ENCODE peak calls at places on chromosomes 2 and 18, in four cellular contexts. One of them, this sample, is unnamed.

GRCh38 chr2:191188550-191189093 is 37.8 kb upstream of the STAT4 start:
- DNase-seq in IMR-90: no peak
- DNase-seq in endothelial cell of umbilical vein: no peak
- DNase-seq in K562: no peak
- DNase-seq in this sample: no peak

GRCh38 chr2:34251578-34251977 is 652.5 kb upstream of the FAM98A start:
- DNase-seq in IMR-90: no peak
- DNase-seq in endothelial cell of umbilical vein: no peak
- DNase-seq in K562: no peak
- DNase-seq in this sample: no peak

GRCh38 chr18:50654658-50655550 is 95.0 kb downstream of the MAPK4 start:
- DNase-seq in IMR-90: no peak
- DNase-seq in endothelial cell of umbilical vein: no peak
- DNase-seq in K562: no peak
- DNase-seq in this sample: no peak

GRCh38 chr18:46542545-46542944 is 114.5 kb downstream of the LOXHD1 start:
- DNase-seq in IMR-90: no peak
- DNase-seq in endothelial cell of umbilical vein: no peak
- DNase-seq in K562: no peak
- DNase-seq in this sample: no peak

GRCh38 chr2:15675456-15676195 is 84.0 kb downstream of the DDX1 start:
- DNase-seq in IMR-90: no peak
- DNase-seq in endothelial cell of umbilical vein: no peak
- DNase-seq in K562: no peak
- DNase-seq in this sample: no peak

GRCh38 chr2:28736034-28736433 is 15.6 kb upstream of the PPP1CB start:
- DNase-seq in IMR-90: no peak
- DNase-seq in endothelial cell of umbilical vein: peak; percentile 49
- DNase-seq in K562: no peak
- DNase-seq in this sample: no peak

GRCh38 chr2:145431181-145431951 is 911.4 kb upstream of the ZEB2 start:
- DNase-seq in IMR-90: no peak
- DNase-seq in endothelial cell of umbilical vein: no peak
- DNase-seq in K562: no peak
- DNase-seq in this sample: no peak

GRCh38 chr2:207409525-207409924 is 120.2 kb upstream of the CREB1 start:
- DNase-seq in IMR-90: no peak
- DNase-seq in endothelial cell of umbilical vein: no peak
- DNase-seq in K562: peak; percentile 6
- DNase-seq in this sample: no peak

GRCh38 chr2:228318218-228318617 is 136.7 kb upstream of the SPHKAP start:
- DNase-seq in IMR-90: no peak
- DNase-seq in endothelial cell of umbilical vein: no peak
- DNase-seq in K562: no peak
- DNase-seq in this sample: no peak

GRCh38 chr2:3683748-3684454 is 19.5 kb upstream of the DCDC2C start:
- DNase-seq in IMR-90: peak; percentile 61
- DNase-seq in endothelial cell of umbilical vein: no peak
- DNase-seq in K562: no peak
- DNase-seq in this sample: no peak

GRCh38 chr2:231965118-231965517 is 3.6 kb downstream of the DIS3L2 start:
- DNase-seq in IMR-90: no peak
- DNase-seq in endothelial cell of umbilical vein: no peak
- DNase-seq in K562: no peak
- DNase-seq in this sample: no peak

GRCh38 chr2:65057391-65058052 is 1.3 kb downstream of the CEP68 start:
- DNase-seq in IMR-90: peak; percentile 39
- DNase-seq in endothelial cell of umbilical vein: peak; percentile 89
- DNase-seq in K562: no peak
- DNase-seq in this sample: no peak

GRCh38 chr2:14420851-14421250 is 211.7 kb upstream of the LRATD1 start:
- DNase-seq in IMR-90: peak; percentile 45
- DNase-seq in endothelial cell of umbilical vein: no peak
- DNase-seq in K562: no peak
- DNase-seq in this sample: no peak

GRCh38 chr2:23698733-23699391 is 228.1 kb downstream of the ATAD2B start:
- DNase-seq in IMR-90: peak; percentile 33
- DNase-seq in endothelial cell of umbilical vein: peak; percentile 30
- DNase-seq in K562: no peak
- DNase-seq in this sample: no peak

GRCh38 chr2:106094101-106094860 is 99.8 kb downstream of the UXS1 start:
- DNase-seq in IMR-90: no peak
- DNase-seq in endothelial cell of umbilical vein: no peak
- DNase-seq in K562: no peak
- DNase-seq in this sample: no peak

GRCh38 chr2:105644174-105644980 is 100.3 kb upstream of the NCK2 start:
- DNase-seq in IMR-90: no peak
- DNase-seq in endothelial cell of umbilical vein: no peak
- DNase-seq in K562: no peak
- DNase-seq in this sample: no peak

GRCh38 chr2:100857915-100858314 is 38.0 kb downstream of the NPAS2 start:
- DNase-seq in IMR-90: peak; percentile 95
- DNase-seq in endothelial cell of umbilical vein: peak; percentile 76
- DNase-seq in K562: no peak
- DNase-seq in this sample: no peak

GRCh38 chr2:233746475-233747282 is 13.4 kb upstream of the UGT1A1 start:
- DNase-seq in IMR-90: no peak
- DNase-seq in endothelial cell of umbilical vein: no peak
- DNase-seq in K562: no peak
- DNase-seq in this sample: no peak

GRCh38 chr18:59821983-59822382 is 77.8 kb upstream of the PMAIP1 start:
- DNase-seq in IMR-90: peak; percentile 49
- DNase-seq in endothelial cell of umbilical vein: no peak
- DNase-seq in K562: no peak
- DNase-seq in this sample: no peak

GRCh38 chr18:77102246-77103040 is 30.1 kb downstream of the MBP start:
- DNase-seq in IMR-90: peak; percentile 93
- DNase-seq in endothelial cell of umbilical vein: peak; percentile 65
- DNase-seq in K562: no peak
- DNase-seq in this sample: no peak

GRCh38 chr18:3294435-3295080 is 32.6 kb downstream of the MYL12B start:
- DNase-seq in IMR-90: peak; percentile 92
- DNase-seq in endothelial cell of umbilical vein: no peak
- DNase-seq in K562: peak; percentile 16
- DNase-seq in this sample: no peak

GRCh38 chr2:29628882-29629281 is 292.5 kb downstream of the ALK start:
- DNase-seq in IMR-90: peak; percentile 49
- DNase-seq in endothelial cell of umbilical vein: no peak
- DNase-seq in K562: no peak
- DNase-seq in this sample: no peak

GRCh38 chr2:121707920-121708361 is 28.7 kb downstream of the NIFK start:
- DNase-seq in IMR-90: no peak
- DNase-seq in endothelial cell of umbilical vein: no peak
- DNase-seq in K562: no peak
- DNase-seq in this sample: no peak

GRCh38 chr2:147449323-147450080 is 395.3 kb upstream of the ACVR2A start:
- DNase-seq in IMR-90: no peak
- DNase-seq in endothelial cell of umbilical vein: no peak
- DNase-seq in K562: no peak
- DNase-seq in this sample: no peak

GRCh38 chr2:170332676-170333402 is 154.9 kb downstream of the MYO3B start:
- DNase-seq in IMR-90: no peak
- DNase-seq in endothelial cell of umbilical vein: no peak
- DNase-seq in K562: no peak
- DNase-seq in this sample: no peak

GRCh38 chr18:2846241-2846637 is 567 bp upstream of the EMILIN2 start:
- DNase-seq in IMR-90: peak; percentile 16
- DNase-seq in endothelial cell of umbilical vein: peak; percentile 16
- DNase-seq in K562: no peak
- DNase-seq in this sample: no peak

GRCh38 chr2:8306530-8307351 is 375.1 kb upstream of the ID2 start:
- DNase-seq in IMR-90: peak; percentile 90
- DNase-seq in endothelial cell of umbilical vein: no peak
- DNase-seq in K562: no peak
- DNase-seq in this sample: no peak

GRCh38 chr2:165794520-165794882 is 454 bp upstream of the GALNT3 start:
- DNase-seq in IMR-90: peak; percentile 45
- DNase-seq in endothelial cell of umbilical vein: no peak
- DNase-seq in K562: no peak
- DNase-seq in this sample: no peak

GRCh38 chr2:144580521-144581153 is 60.7 kb upstream of the ZEB2 start:
- DNase-seq in IMR-90: no peak
- DNase-seq in endothelial cell of umbilical vein: peak; percentile 46
- DNase-seq in K562: peak; percentile 59
- DNase-seq in this sample: no peak

GRCh38 chr2:27863146-27863545 is 27.0 kb downstream of the RBKS start:
- DNase-seq in IMR-90: no peak
- DNase-seq in endothelial cell of umbilical vein: no peak
- DNase-seq in K562: no peak
- DNase-seq in this sample: no peak

GRCh38 chr2:219500135-219500534 is 1.4 kb downstream of the GMPPA start:
- DNase-seq in IMR-90: peak; percentile 50
- DNase-seq in endothelial cell of umbilical vein: no peak
- DNase-seq in K562: no peak
- DNase-seq in this sample: no peak

GRCh38 chr2:23269747-23270146 is 115.2 kb upstream of the KLHL29 start:
- DNase-seq in IMR-90: no peak
- DNase-seq in endothelial cell of umbilical vein: no peak
- DNase-seq in K562: no peak
- DNase-seq in this sample: no peak

GRCh38 chr2:174630097-174630496 is 32.5 kb upstream of the WIPF1 start:
- DNase-seq in IMR-90: no peak
- DNase-seq in endothelial cell of umbilical vein: no peak
- DNase-seq in K562: no peak
- DNase-seq in this sample: no peak

GRCh38 chr18:23619388-23619873 is 33.1 kb upstream of the NPC1 start:
- DNase-seq in IMR-90: no peak
- DNase-seq in endothelial cell of umbilical vein: peak; percentile 20
- DNase-seq in K562: no peak
- DNase-seq in this sample: no peak

GRCh38 chr18:48050176-48050575 is 119.7 kb upstream of the SMAD2 start:
- DNase-seq in IMR-90: no peak
- DNase-seq in endothelial cell of umbilical vein: no peak
- DNase-seq in K562: no peak
- DNase-seq in this sample: no peak

GRCh38 chr18:42182728-42183700 is 228.0 kb downstream of the PIK3C3 start:
- DNase-seq in IMR-90: no peak
- DNase-seq in endothelial cell of umbilical vein: no peak
- DNase-seq in K562: no peak
- DNase-seq in this sample: no peak

GRCh38 chr2:84965192-84965516 is 5.8 kb upstream of the KCMF1 start:
- DNase-seq in IMR-90: no peak
- DNase-seq in endothelial cell of umbilical vein: no peak
- DNase-seq in K562: no peak
- DNase-seq in this sample: no peak

GRCh38 chr2:232901711-232902578 is 31.9 kb downstream of the SNORC start:
- DNase-seq in IMR-90: peak; percentile 94
- DNase-seq in endothelial cell of umbilical vein: peak; percentile 92
- DNase-seq in K562: no peak
- DNase-seq in this sample: peak; percentile 30

GRCh38 chr2:207101984-207102383 is 63.8 kb downstream of the KLF7 start:
- DNase-seq in IMR-90: no peak
- DNase-seq in endothelial cell of umbilical vein: no peak
- DNase-seq in K562: no peak
- DNase-seq in this sample: no peak

DNA sequence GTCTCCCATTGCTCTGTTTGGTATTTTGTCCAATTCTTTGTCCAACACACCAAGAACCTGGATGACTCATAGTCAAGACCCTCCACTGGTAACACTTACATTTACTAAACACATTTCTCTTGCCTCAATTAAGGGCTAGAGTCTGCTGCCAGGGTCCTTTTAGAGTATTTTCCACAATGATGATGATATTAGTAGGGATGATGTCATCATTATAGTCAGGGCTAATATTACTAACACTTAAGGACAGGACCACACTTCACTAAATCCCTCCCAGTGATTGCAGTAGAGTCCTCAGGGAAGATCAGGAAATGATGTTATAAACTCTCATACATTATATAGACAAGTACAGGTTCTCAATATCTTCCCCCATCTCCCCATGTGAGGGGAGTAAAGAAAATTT is 13.6 kb upstream of the SS18 start:
- DNase-seq in IMR-90: no peak
- DNase-seq in endothelial cell of umbilical vein: no peak
- DNase-seq in K562: no peak
- DNase-seq in this sample: no peak
- H3K4me2 ChIP-seq in IMR-90: no peak overlapping the region
- H3K4me2 ChIP-seq in endothelial cell of umbilical vein: no peak overlapping the region
- H3K4me2 ChIP-seq in K562: no peak overlapping the region
- H3K4me2 ChIP-seq in this sample: no peak overlapping the region

GRCh38 chr2:70902579-70902978 is 33.1 kb upstream of the ATP6V1B1 start:
- DNase-seq in IMR-90: no peak
- DNase-seq in endothelial cell of umbilical vein: no peak
- DNase-seq in K562: no peak
- DNase-seq in this sample: no peak
- H3K9me1 ChIP-seq in IMR-90: no peaks in the 10 kb centered on the region
- H3K9me1 ChIP-seq in endothelial cell of umbilical vein: no peaks in the 10 kb centered on the region
- H3K9me1 ChIP-seq in K562: no peaks in the 10 kb centered on the region
- H3K9me1 ChIP-seq in this sample: no peaks in the 10 kb centered on the region

GRCh38 chr2:177625744-177626655 is 233.4 kb downstream of the AGPS start:
- DNase-seq in IMR-90: no peak
- DNase-seq in endothelial cell of umbilical vein: peak; percentile 29
- DNase-seq in K562: no peak
- DNase-seq in this sample: no peak

GRCh38 chr2:177617849-177618248 is 225.3 kb downstream of the AGPS start:
- DNase-seq in IMR-90: no peak
- DNase-seq in endothelial cell of umbilical vein: no peak
- DNase-seq in K562: no peak
- DNase-seq in this sample: no peak

GRCh38 chr2:177618270-177619253 is 226.0 kb downstream of the AGPS start:
- DNase-seq in IMR-90: peak; percentile 80
- DNase-seq in endothelial cell of umbilical vein: peak; percentile 94
- DNase-seq in K562: peak; percentile 94
- DNase-seq in this sample: no peak

GRCh38 chr2:177616731-177617130 is 224.2 kb downstream of the AGPS start:
- DNase-seq in IMR-90: no peak
- DNase-seq in endothelial cell of umbilical vein: no peak
- DNase-seq in K562: no peak
- DNase-seq in this sample: no peak

GRCh38 chr2:177622516-177622915 is 229.9 kb downstream of the AGPS start:
- DNase-seq in IMR-90: no peak
- DNase-seq in endothelial cell of umbilical vein: no peak
- DNase-seq in K562: no peak
- DNase-seq in this sample: no peak
- TF ChIP-seq CTCF in IMR-90: no peak
- TF ChIP-seq CTCF in endothelial cell of umbilical vein: no peak
- TF ChIP-seq CTCF in K562: no peak
- TF ChIP-seq CTCF in this sample: no peak

DNA sequence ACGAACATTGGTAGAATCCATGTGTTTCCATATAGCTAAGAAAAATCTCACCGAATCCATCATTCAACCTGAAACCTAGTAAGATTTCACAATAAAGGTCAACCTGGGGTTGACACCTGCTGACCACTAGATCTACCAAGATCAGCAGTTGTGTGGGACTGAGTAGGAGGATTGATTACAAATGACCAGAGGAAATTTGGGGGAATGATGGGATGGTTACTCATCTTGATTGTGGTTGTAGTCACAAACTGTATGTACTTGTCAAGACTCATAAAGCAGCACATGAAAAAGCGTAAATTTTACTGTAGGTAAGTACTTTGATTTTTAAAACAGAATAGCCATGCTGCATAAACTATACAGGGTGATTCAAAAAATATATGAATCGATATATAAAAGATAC is 14.7 kb downstream of the DAPL1 start:
- DNase-seq in IMR-90: no peak
- DNase-seq in endothelial cell of umbilical vein: no peak
- DNase-seq in K562: no peak
- DNase-seq in this sample: no peak
- H3K4me2 ChIP-seq in IMR-90: no peak overlapping the region
- H3K4me2 ChIP-seq in endothelial cell of umbilical vein: no peak overlapping the region
- H3K4me2 ChIP-seq in K562: no peak overlapping the region
- H3K4me2 ChIP-seq in this sample: no peak overlapping the region